ENCODE peak calls at places on chromosomes 2 and 18, in five cellular contexts. One of them, this sample, is unnamed.
A peak's percentile ranks its signal among the peaks of the same experiment; 100 is the strongest.

GRCh38 chr2:44793322-44793870 is 148.1 kb upstream of the SIX3 start:
- DNase-seq in breast epithelium: no peak
- DNase-seq in sigmoid colon: no peak
- DNase-seq in tibial nerve: no peak
- DNase-seq in body of pancreas: no peak
- DNase-seq in this sample: no peak

GRCh38 chr2:228987441-228988155 is 283.5 kb downstream of the PID1 start:
- DNase-seq in breast epithelium: no peak
- DNase-seq in sigmoid colon: no peak
- DNase-seq in tibial nerve: no peak
- DNase-seq in body of pancreas: no peak
- DNase-seq in this sample: no peak

GRCh38 chr2:25548587-25548986 is 124.8 kb downstream of the DTNB start:
- DNase-seq in breast epithelium: no peak
- DNase-seq in sigmoid colon: no peak
- DNase-seq in tibial nerve: no peak
- DNase-seq in body of pancreas: no peak
- DNase-seq in this sample: no peak

GRCh38 chr18:55362303-55362702 is 225.7 kb downstream of the TCF4 start:
- DNase-seq in breast epithelium: no peak
- DNase-seq in sigmoid colon: no peak
- DNase-seq in tibial nerve: no peak
- DNase-seq in body of pancreas: no peak
- DNase-seq in this sample: no peak

GRCh38 chr2:17166506-17166905 is 351.7 kb downstream of the RAD51AP2 start:
- DNase-seq in breast epithelium: no peak
- DNase-seq in sigmoid colon: no peak
- DNase-seq in tibial nerve: no peak
- DNase-seq in body of pancreas: no peak
- DNase-seq in this sample: no peak

GRCh38 chr2:126797622-126798275 is 100.9 kb upstream of the TEX51 start:
- DNase-seq in breast epithelium: no peak
- DNase-seq in sigmoid colon: peak; percentile 40
- DNase-seq in tibial nerve: no peak
- DNase-seq in body of pancreas: no peak
- DNase-seq in this sample: peak; percentile 22

GRCh38 chr2:174870787-174871186 is 106.5 kb upstream of the CHRNA1 start:
- DNase-seq in breast epithelium: no peak
- DNase-seq in sigmoid colon: no peak
- DNase-seq in tibial nerve: no peak
- DNase-seq in body of pancreas: no peak
- DNase-seq in this sample: no peak

GRCh38 chr18:2906522-2907458 is 60.0 kb downstream of the EMILIN2 start:
- DNase-seq in breast epithelium: no peak
- DNase-seq in sigmoid colon: no peak
- DNase-seq in tibial nerve: no peak
- DNase-seq in body of pancreas: peak; percentile 40
- DNase-seq in this sample: no peak

GRCh38 chr2:85501244-85501643 is 37.7 kb upstream of the MAT2A start:
- DNase-seq in breast epithelium: no peak
- DNase-seq in sigmoid colon: no peak
- DNase-seq in tibial nerve: no peak
- DNase-seq in body of pancreas: no peak
- DNase-seq in this sample: no peak

GRCh38 chr18:57956495-57956894 is 87.5 kb upstream of the NEDD4L start:
- DNase-seq in breast epithelium: no peak
- DNase-seq in sigmoid colon: no peak
- DNase-seq in tibial nerve: no peak
- DNase-seq in body of pancreas: no peak
- DNase-seq in this sample: no peak

GRCh38 chr2:172970660-172971059 is 105.0 kb upstream of the MAP3K20 start:
- DNase-seq in breast epithelium: no peak
- DNase-seq in sigmoid colon: no peak
- DNase-seq in tibial nerve: no peak
- DNase-seq in body of pancreas: no peak
- DNase-seq in this sample: no peak

GRCh38 chr2:42493885-42494433 is at the start of gene KCNG3:
- DNase-seq in breast epithelium: no peak
- DNase-seq in sigmoid colon: peak; percentile 81
- DNase-seq in tibial nerve: peak; percentile 36
- DNase-seq in body of pancreas: peak; percentile 68
- DNase-seq in this sample: peak; percentile 63
- TF ChIP-seq POLR2A in breast epithelium: no peak
- TF ChIP-seq POLR2A in sigmoid colon: no peak
- TF ChIP-seq POLR2A in tibial nerve: peak; percentile 77
- TF ChIP-seq POLR2A in body of pancreas: peak; percentile 33
- TF ChIP-seq POLR2A in this sample: no peak

DNA sequence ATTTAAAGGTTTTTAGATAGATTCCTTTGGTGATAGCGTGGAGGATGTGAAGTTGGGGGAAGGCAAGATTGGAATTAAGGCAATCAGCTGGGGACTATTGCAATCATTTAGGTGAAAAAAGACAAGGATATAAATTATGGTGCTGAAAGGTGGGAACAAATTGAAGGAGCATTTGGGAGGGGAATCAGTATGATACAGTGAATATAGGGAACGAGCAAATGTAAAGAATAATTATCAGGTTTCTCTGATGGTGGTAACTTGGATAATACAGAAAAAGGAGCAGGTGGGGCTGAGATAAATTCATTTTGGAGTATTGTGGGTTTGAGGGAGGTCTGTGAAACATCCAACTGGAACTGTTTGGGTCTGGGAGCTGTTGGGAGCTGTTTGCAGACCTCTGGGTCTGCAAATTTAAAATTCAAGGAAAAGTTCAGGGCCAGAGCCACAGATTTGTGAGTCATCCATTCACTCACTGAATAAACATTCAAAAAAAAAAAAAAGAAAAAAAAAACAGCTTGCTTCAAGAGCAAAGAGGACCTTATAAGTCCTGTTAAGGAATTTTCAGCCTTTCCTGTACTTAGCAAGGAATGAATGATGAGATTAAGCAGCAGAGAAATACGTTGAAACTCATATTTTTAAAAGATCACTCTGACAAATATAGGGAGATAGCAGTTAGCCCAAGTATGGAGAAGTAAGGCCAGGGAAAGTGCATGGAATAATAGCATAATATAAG is 257.6 kb upstream of the FN1 start:
- DNase-seq in breast epithelium: no peak
- DNase-seq in sigmoid colon: no peak
- DNase-seq in tibial nerve: no peak
- DNase-seq in body of pancreas: no peak
- DNase-seq in this sample: no peak
- H3K27ac ChIP-seq in breast epithelium: no peak overlapping the region
- H3K27ac ChIP-seq in sigmoid colon: peak overlapping the region; percentile 78
- H3K27ac ChIP-seq in tibial nerve: no peak overlapping the region
- H3K27ac ChIP-seq in body of pancreas: peak overlapping the region; percentile 18
- H3K27ac ChIP-seq in this sample: no peak overlapping the region

DNA sequence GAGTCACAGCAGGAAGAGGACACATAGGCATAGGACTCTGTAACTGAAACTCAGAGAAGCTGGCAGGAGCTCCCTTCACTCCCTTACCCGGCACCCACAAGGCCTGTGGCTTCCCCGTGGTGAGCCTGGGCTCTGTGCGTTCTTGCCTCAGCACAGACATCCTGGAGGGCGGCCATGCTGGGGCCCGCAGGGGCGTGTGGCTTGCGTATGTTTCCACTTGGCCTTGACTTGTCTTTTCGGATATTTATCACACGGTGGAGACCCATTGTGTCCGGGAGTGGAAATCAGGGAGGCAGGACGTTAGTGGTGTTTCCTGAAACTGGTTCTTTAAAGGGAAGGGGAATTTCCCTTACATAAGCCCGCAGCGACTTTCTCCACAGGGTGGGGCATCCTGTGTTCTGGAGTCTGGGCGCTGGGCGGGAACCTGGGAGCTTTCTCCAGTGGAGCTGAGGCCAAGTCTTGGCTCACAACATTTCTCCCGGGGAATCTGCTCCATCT is 49.9 kb upstream of the EML6 start:
- DNase-seq in breast epithelium: peak; percentile 61
- DNase-seq in sigmoid colon: peak; percentile 93
- DNase-seq in tibial nerve: peak; percentile 79
- DNase-seq in body of pancreas: peak; percentile 75
- DNase-seq in this sample: peak; percentile 84
- TF ChIP-seq POLR2A in breast epithelium: no peak
- TF ChIP-seq POLR2A in sigmoid colon: no peak
- TF ChIP-seq POLR2A in tibial nerve: no peak
- TF ChIP-seq POLR2A in body of pancreas: peak; percentile 47
- TF ChIP-seq POLR2A in this sample: no peak

GRCh38 chr2:190932524-190932923 is 51.9 kb downstream of the GLS start:
- DNase-seq in breast epithelium: no peak
- DNase-seq in sigmoid colon: no peak
- DNase-seq in tibial nerve: no peak
- DNase-seq in body of pancreas: no peak
- DNase-seq in this sample: no peak
- H3K27ac ChIP-seq in breast epithelium: no peak overlapping the region
- H3K27ac ChIP-seq in sigmoid colon: no peak overlapping the region
- H3K27ac ChIP-seq in tibial nerve: no peak overlapping the region
- H3K27ac ChIP-seq in body of pancreas: no peak overlapping the region
- H3K27ac ChIP-seq in this sample: no peak overlapping the region

GRCh38 chr2:111102216-111102615 is 18.5 kb upstream of the BCL2L11 start:
- DNase-seq in breast epithelium: no peak
- DNase-seq in sigmoid colon: no peak
- DNase-seq in tibial nerve: no peak
- DNase-seq in body of pancreas: no peak
- DNase-seq in this sample: no peak

GRCh38 chr2:111111101-111111755 is 9.5 kb upstream of the BCL2L11 start:
- DNase-seq in breast epithelium: no peak
- DNase-seq in sigmoid colon: no peak
- DNase-seq in tibial nerve: no peak
- DNase-seq in body of pancreas: no peak
- DNase-seq in this sample: no peak

GRCh38 chr2:111101592-111101991 is 19.1 kb upstream of the BCL2L11 start:
- DNase-seq in breast epithelium: no peak
- DNase-seq in sigmoid colon: no peak
- DNase-seq in tibial nerve: no peak
- DNase-seq in body of pancreas: no peak
- DNase-seq in this sample: no peak

GRCh38 chr2:111108745-111109271 is 11.9 kb upstream of the BCL2L11 start:
- DNase-seq in breast epithelium: no peak
- DNase-seq in sigmoid colon: no peak
- DNase-seq in tibial nerve: no peak
- DNase-seq in body of pancreas: no peak
- DNase-seq in this sample: no peak

DNA sequence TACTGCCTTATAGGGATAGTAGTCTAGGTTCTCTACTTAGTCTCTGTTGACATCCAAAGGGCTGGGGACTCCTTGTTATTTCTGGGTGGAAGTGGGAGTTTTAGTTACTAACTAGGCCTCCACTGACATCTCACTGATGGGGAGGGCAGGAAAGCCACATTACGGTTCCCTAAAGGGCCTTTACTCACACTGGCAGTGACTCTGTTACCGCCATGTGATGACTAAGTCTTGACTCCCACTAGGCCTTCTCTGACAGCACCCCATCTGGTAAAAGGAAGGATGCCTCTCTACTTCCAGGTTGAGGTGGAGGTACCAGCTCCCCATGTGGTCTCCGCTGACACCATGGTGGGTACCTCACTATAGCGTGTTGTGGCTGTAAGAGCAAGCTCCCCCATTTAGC is 14.0 kb upstream of the BCL2L11 start:
- DNase-seq in breast epithelium: no peak
- DNase-seq in sigmoid colon: no peak
- DNase-seq in tibial nerve: no peak
- DNase-seq in body of pancreas: no peak
- DNase-seq in this sample: no peak
- TF ChIP-seq POLR2A in breast epithelium: no peak
- TF ChIP-seq POLR2A in sigmoid colon: no peak
- TF ChIP-seq POLR2A in tibial nerve: no peak
- TF ChIP-seq POLR2A in body of pancreas: no peak
- TF ChIP-seq POLR2A in this sample: no peak

GRCh38 chr18:70376137-70376913 is 87.5 kb downstream of the SOCS6 start:
- DNase-seq in breast epithelium: no peak
- DNase-seq in sigmoid colon: no peak
- DNase-seq in tibial nerve: no peak
- DNase-seq in body of pancreas: no peak
- DNase-seq in this sample: no peak
- H3K27ac ChIP-seq in breast epithelium: no peak overlapping the region
- H3K27ac ChIP-seq in sigmoid colon: no peak overlapping the region
- H3K27ac ChIP-seq in tibial nerve: no peak overlapping the region
- H3K27ac ChIP-seq in body of pancreas: peak overlapping the region; percentile 82
- H3K27ac ChIP-seq in this sample: peak overlapping the region; percentile 72

DNA sequence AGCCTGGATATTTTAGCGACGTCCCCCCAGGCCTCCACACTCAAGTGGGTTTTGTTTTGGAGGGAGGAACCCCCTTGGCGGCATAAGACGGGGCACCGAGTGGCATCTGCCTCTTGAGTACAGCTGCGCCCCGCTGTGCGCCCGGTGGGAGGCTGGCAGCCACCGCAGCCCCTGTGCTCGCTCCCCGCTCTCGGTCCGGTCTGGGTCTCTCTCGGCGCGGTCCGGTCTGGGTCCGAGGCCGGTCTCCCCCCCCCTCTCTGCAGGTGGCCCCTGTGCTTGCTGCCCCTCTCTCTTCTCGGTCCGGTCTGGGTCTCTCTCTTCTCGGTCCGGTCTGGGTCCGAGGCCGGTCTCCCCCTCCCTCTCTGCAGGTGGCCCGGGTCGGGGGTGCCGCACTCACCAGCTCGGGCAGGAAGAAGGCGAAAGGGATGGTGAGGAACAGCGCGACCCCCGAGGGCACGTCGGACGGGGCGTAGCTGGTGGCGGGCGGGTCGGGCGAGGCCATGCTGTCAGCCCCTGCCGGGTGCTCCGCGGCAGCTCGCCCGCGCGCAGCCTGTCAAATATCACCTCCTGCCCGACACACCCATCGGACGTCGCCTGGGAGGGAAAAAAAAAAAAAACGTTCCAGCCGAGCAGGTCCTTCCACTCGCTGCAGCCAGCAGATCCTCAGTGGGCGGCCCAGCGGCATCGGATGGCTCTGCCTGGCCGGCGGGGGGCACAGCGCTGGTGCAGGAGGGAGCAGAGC is at the start of gene MALL:
- DNase-seq in breast epithelium: no peak
- DNase-seq in sigmoid colon: no peak
- DNase-seq in tibial nerve: no peak
- DNase-seq in body of pancreas: peak; percentile 53
- DNase-seq in this sample: peak; percentile 58
- TF ChIP-seq POLR2A in breast epithelium: peak; percentile 23
- TF ChIP-seq POLR2A in sigmoid colon: peak; percentile 44
- TF ChIP-seq POLR2A in tibial nerve: no peak
- TF ChIP-seq POLR2A in body of pancreas: no peak
- TF ChIP-seq POLR2A in this sample: no peak

DNA sequence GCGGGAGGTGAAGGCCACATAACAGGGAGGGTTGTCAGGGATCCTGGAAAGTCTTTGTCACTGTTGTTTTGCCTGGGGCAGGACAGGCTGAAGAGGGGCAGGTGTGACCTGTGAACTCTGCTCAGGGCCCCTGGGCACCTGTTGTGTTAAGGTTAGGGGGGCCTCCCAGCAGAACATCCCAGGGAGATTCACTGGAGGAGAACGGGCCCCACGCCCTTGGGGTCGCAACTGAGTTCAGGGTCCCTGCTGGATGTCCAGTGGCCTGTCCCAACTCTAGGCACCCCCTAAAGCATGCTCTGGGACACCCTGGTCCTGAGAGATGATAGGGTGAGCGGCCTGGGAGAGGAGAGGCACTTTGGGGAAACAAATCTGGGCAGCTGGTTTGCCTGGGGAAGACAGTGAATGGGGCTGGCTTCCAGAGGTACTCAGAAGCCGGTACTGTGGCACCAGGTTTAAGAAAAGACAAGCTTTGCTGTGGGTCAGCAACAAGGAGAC is 22.9 kb downstream of the GPR35 start:
- DNase-seq in breast epithelium: peak; percentile 4
- DNase-seq in sigmoid colon: no peak
- DNase-seq in tibial nerve: no peak
- DNase-seq in body of pancreas: no peak
- DNase-seq in this sample: no peak
- H3K27ac ChIP-seq in breast epithelium: no peak overlapping the region
- H3K27ac ChIP-seq in sigmoid colon: no peak overlapping the region
- H3K27ac ChIP-seq in tibial nerve: no peak overlapping the region
- H3K27ac ChIP-seq in body of pancreas: no peak overlapping the region
- H3K27ac ChIP-seq in this sample: no peak overlapping the region

This sample was measured in stomach.